ENCODE peak calls at places on chromosomes 6 and 20, in seven cellular contexts. One of them, this sample, is unnamed.
A peak's percentile ranks its signal among the peaks of the same experiment; 100 is the strongest.

GRCh38 chr6:3094815-3095214 is 23.7 kb upstream of the BPHL start:
- DNase-seq in uterus: no peak
- DNase-seq in gastrocnemius medialis: no peak
- DNase-seq in breast epithelium: no peak
- DNase-seq in A549: no peak
- DNase-seq in stomach: no peak
- DNase-seq in IMR-90: no peak
- DNase-seq in this sample: no peak

GRCh38 chr6:3036861-3037469 is 31.3 kb upstream of the RIPK1 start:
- DNase-seq in uterus: no peak
- DNase-seq in gastrocnemius medialis: no peak
- DNase-seq in breast epithelium: no peak
- DNase-seq in A549: no peak
- DNase-seq in stomach: no peak
- DNase-seq in IMR-90: no peak
- DNase-seq in this sample: no peak

GRCh38 chr6:40083141-40083920 is 149.1 kb upstream of the MOCS1 start:
- DNase-seq in uterus: no peak
- DNase-seq in gastrocnemius medialis: no peak
- DNase-seq in breast epithelium: no peak
- DNase-seq in A549: no peak
- DNase-seq in stomach: no peak
- DNase-seq in IMR-90: no peak
- DNase-seq in this sample: no peak

GRCh38 chr6:132887204-132887603 is 72.8 kb downstream of the RPS12 start:
- DNase-seq in uterus: no peak
- DNase-seq in gastrocnemius medialis: no peak
- DNase-seq in breast epithelium: no peak
- DNase-seq in A549: no peak
- DNase-seq in stomach: no peak
- DNase-seq in IMR-90: no peak
- DNase-seq in this sample: no peak

GRCh38 chr20:35568645-35569044 is 26.8 kb downstream of the ERGIC3 start:
- DNase-seq in uterus: no peak
- DNase-seq in gastrocnemius medialis: no peak
- DNase-seq in breast epithelium: no peak
- DNase-seq in A549: peak; percentile 55
- DNase-seq in stomach: no peak
- DNase-seq in IMR-90: no peak
- DNase-seq in this sample: no peak

GRCh38 chr20:50992733-50993457 is 30.0 kb downstream of the KCNG1 start:
- DNase-seq in uterus: no peak
- DNase-seq in gastrocnemius medialis: no peak
- DNase-seq in breast epithelium: no peak
- DNase-seq in A549: peak; percentile 89
- DNase-seq in stomach: no peak
- DNase-seq in IMR-90: peak; percentile 69
- DNase-seq in this sample: no peak

GRCh38 chr6:136927313-136927712 is 5.2 kb downstream of the SLC35D3 start:
- DNase-seq in uterus: no peak
- DNase-seq in gastrocnemius medialis: no peak
- DNase-seq in breast epithelium: no peak
- DNase-seq in A549: peak; percentile 32
- DNase-seq in stomach: no peak
- DNase-seq in IMR-90: peak; percentile 10
- DNase-seq in this sample: no peak

GRCh38 chr20:54197621-54198604 is 10.0 kb upstream of the PFDN4 start:
- DNase-seq in uterus: no peak
- DNase-seq in gastrocnemius medialis: no peak
- DNase-seq in breast epithelium: no peak
- DNase-seq in A549: peak; percentile 48
- DNase-seq in stomach: no peak
- DNase-seq in IMR-90: peak; percentile 49
- DNase-seq in this sample: no peak

GRCh38 chr6:130676077-130676772 is 151.0 kb upstream of the SMLR1 start:
- DNase-seq in uterus: peak; percentile 37
- DNase-seq in gastrocnemius medialis: no peak
- DNase-seq in breast epithelium: no peak
- DNase-seq in A549: no peak
- DNase-seq in stomach: no peak
- DNase-seq in IMR-90: no peak
- DNase-seq in this sample: peak; percentile 20

GRCh38 chr6:15826814-15827213 is 164.0 kb upstream of the DTNBP1 start:
- DNase-seq in uterus: no peak
- DNase-seq in gastrocnemius medialis: no peak
- DNase-seq in breast epithelium: no peak
- DNase-seq in A549: no peak
- DNase-seq in stomach: no peak
- DNase-seq in IMR-90: no peak
- DNase-seq in this sample: no peak

GRCh38 chr6:18221288-18221615 is 43.1 kb downstream of the DEK start:
- DNase-seq in uterus: no peak
- DNase-seq in gastrocnemius medialis: no peak
- DNase-seq in breast epithelium: no peak
- DNase-seq in A549: no peak
- DNase-seq in stomach: no peak
- DNase-seq in IMR-90: no peak
- DNase-seq in this sample: no peak
- TF ChIP-seq POLR2A in uterus: no peak
- TF ChIP-seq POLR2A in gastrocnemius medialis: no peak
- TF ChIP-seq POLR2A in breast epithelium: no peak
- TF ChIP-seq POLR2A in A549: no peak
- TF ChIP-seq POLR2A in stomach: no peak
- TF ChIP-seq POLR2A in IMR-90: no peak
- TF ChIP-seq POLR2A in this sample: no peak

GRCh38 chr6:7108964-7109836 is 1.4 kb downstream of the RREB1 start:
- DNase-seq in uterus: peak; percentile 78
- DNase-seq in gastrocnemius medialis: peak; percentile 52
- DNase-seq in breast epithelium: peak; percentile 59
- DNase-seq in A549: peak; percentile 48
- DNase-seq in stomach: peak; percentile 57
- DNase-seq in IMR-90: peak; percentile 82
- DNase-seq in this sample: peak; percentile 64
- TF ChIP-seq POLR2A in uterus: peak; percentile 36
- TF ChIP-seq POLR2A in gastrocnemius medialis: peak; percentile 35
- TF ChIP-seq POLR2A in breast epithelium: no peak
- TF ChIP-seq POLR2A in A549: no peak
- TF ChIP-seq POLR2A in stomach: no peak
- TF ChIP-seq POLR2A in IMR-90: no peak
- TF ChIP-seq POLR2A in this sample: no peak

GRCh38 chr6:27176096-27176495 is 71.4 kb upstream of the PRSS16 start:
- DNase-seq in uterus: no peak
- DNase-seq in gastrocnemius medialis: no peak
- DNase-seq in breast epithelium: no peak
- DNase-seq in A549: no peak
- DNase-seq in stomach: no peak
- DNase-seq in IMR-90: peak; percentile 67
- DNase-seq in this sample: no peak

GRCh38 chr6:27174958-27175357 is 72.5 kb upstream of the PRSS16 start:
- DNase-seq in uterus: no peak
- DNase-seq in gastrocnemius medialis: no peak
- DNase-seq in breast epithelium: no peak
- DNase-seq in A549: no peak
- DNase-seq in stomach: no peak
- DNase-seq in IMR-90: no peak
- DNase-seq in this sample: no peak

GRCh38 chr6:27178860-27179259 is 68.6 kb upstream of the PRSS16 start:
- DNase-seq in uterus: no peak
- DNase-seq in gastrocnemius medialis: no peak
- DNase-seq in breast epithelium: no peak
- DNase-seq in A549: no peak
- DNase-seq in stomach: no peak
- DNase-seq in IMR-90: no peak
- DNase-seq in this sample: no peak

GRCh38 chr6:27177454-27178000 is 70.0 kb upstream of the PRSS16 start:
- DNase-seq in uterus: peak; percentile 70
- DNase-seq in gastrocnemius medialis: peak; percentile 29
- DNase-seq in breast epithelium: peak; percentile 84
- DNase-seq in A549: peak; percentile 89
- DNase-seq in stomach: peak; percentile 86
- DNase-seq in IMR-90: peak; percentile 83
- DNase-seq in this sample: peak; percentile 82

GRCh38 chr6:27178001-27178730 is 69.3 kb upstream of the PRSS16 start:
- DNase-seq in uterus: peak; percentile 71
- DNase-seq in gastrocnemius medialis: peak; percentile 28
- DNase-seq in breast epithelium: no peak
- DNase-seq in A549: peak; percentile 31
- DNase-seq in stomach: peak; percentile 50
- DNase-seq in IMR-90: peak; percentile 94
- DNase-seq in this sample: no peak
- TF ChIP-seq POLR2A in uterus: peak; percentile 35
- TF ChIP-seq POLR2A in gastrocnemius medialis: no peak
- TF ChIP-seq POLR2A in breast epithelium: no peak
- TF ChIP-seq POLR2A in A549: no peak
- TF ChIP-seq POLR2A in stomach: no peak
- TF ChIP-seq POLR2A in IMR-90: peak; percentile 73
- TF ChIP-seq POLR2A in this sample: peak; percentile 39

GRCh38 chr20:46690219-46691111 is 1.2 kb upstream of the TP53RK start:
- DNase-seq in uterus: no peak
- DNase-seq in gastrocnemius medialis: no peak
- DNase-seq in breast epithelium: no peak
- DNase-seq in A549: no peak
- DNase-seq in stomach: no peak
- DNase-seq in IMR-90: peak; percentile 36
- DNase-seq in this sample: no peak

GRCh38 chr20:46688151-46689081 is 828 bp downstream of the TP53RK start:
- DNase-seq in uterus: no peak
- DNase-seq in gastrocnemius medialis: no peak
- DNase-seq in breast epithelium: no peak
- DNase-seq in A549: no peak
- DNase-seq in stomach: no peak
- DNase-seq in IMR-90: peak; percentile 33
- DNase-seq in this sample: no peak

GRCh38 chr20:46689082-46689753 is at the start of gene TP53RK:
- DNase-seq in uterus: peak; percentile 100
- DNase-seq in gastrocnemius medialis: peak; percentile 98
- DNase-seq in breast epithelium: peak; percentile 97
- DNase-seq in A549: peak; percentile 98
- DNase-seq in stomach: peak; percentile 99
- DNase-seq in IMR-90: peak; percentile 100
- DNase-seq in this sample: peak; percentile 99

GRCh38 chr20:46694484-46694883 is 5.2 kb upstream of the TP53RK start:
- DNase-seq in uterus: no peak
- DNase-seq in gastrocnemius medialis: no peak
- DNase-seq in breast epithelium: no peak
- DNase-seq in A549: no peak
- DNase-seq in stomach: no peak
- DNase-seq in IMR-90: peak; percentile 43
- DNase-seq in this sample: no peak

GRCh38 chr20:46689754-46690085 is 476 bp upstream of the TP53RK start:
- DNase-seq in uterus: no peak
- DNase-seq in gastrocnemius medialis: no peak
- DNase-seq in breast epithelium: no peak
- DNase-seq in A549: peak; percentile 28
- DNase-seq in stomach: no peak
- DNase-seq in IMR-90: no peak
- DNase-seq in this sample: no peak
- TF ChIP-seq POLR2A in uterus: no peak
- TF ChIP-seq POLR2A in gastrocnemius medialis: no peak
- TF ChIP-seq POLR2A in breast epithelium: no peak
- TF ChIP-seq POLR2A in A549: peak; percentile 39
- TF ChIP-seq POLR2A in stomach: no peak
- TF ChIP-seq POLR2A in IMR-90: no peak
- TF ChIP-seq POLR2A in this sample: no peak

GRCh38 chr6:31762356-31762755 is at the start of gene SAPCD1:
- DNase-seq in uterus: no peak
- DNase-seq in gastrocnemius medialis: no peak
- DNase-seq in breast epithelium: no peak
- DNase-seq in A549: no peak
- DNase-seq in stomach: no peak
- DNase-seq in IMR-90: no peak
- DNase-seq in this sample: no peak

GRCh38 chr6:31761343-31761742 is 1.1 kb upstream of the SAPCD1 start:
- DNase-seq in uterus: no peak
- DNase-seq in gastrocnemius medialis: no peak
- DNase-seq in breast epithelium: no peak
- DNase-seq in A549: no peak
- DNase-seq in stomach: no peak
- DNase-seq in IMR-90: no peak
- DNase-seq in this sample: no peak

GRCh38 chr6:31758281-31758680 is 4.2 kb upstream of the SAPCD1 start:
- DNase-seq in uterus: no peak
- DNase-seq in gastrocnemius medialis: no peak
- DNase-seq in breast epithelium: no peak
- DNase-seq in A549: no peak
- DNase-seq in stomach: no peak
- DNase-seq in IMR-90: no peak
- DNase-seq in this sample: no peak

GRCh38 chr6:31762878-31763616 is 591 bp downstream of the SAPCD1 start:
- DNase-seq in uterus: no peak
- DNase-seq in gastrocnemius medialis: no peak
- DNase-seq in breast epithelium: no peak
- DNase-seq in A549: no peak
- DNase-seq in stomach: no peak
- DNase-seq in IMR-90: no peak
- DNase-seq in this sample: no peak

DNA sequence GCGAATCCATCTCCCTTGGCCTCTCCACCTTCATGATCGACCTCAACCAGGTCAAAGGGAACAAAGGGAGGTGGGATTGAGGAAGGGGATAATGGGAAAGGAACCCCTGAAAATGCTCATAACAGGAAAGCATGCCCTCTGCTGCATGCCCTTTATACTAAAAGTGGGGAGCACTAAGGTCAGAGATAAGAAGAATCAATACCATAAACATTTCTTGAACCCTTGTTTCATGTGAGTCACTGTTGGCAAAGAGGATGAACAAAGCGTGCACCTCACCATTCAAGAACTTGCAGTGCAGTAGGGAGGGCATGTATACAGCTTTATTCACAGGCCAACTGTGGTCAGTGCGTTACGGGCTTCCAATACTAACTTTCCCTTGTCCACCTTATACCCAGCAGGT is 1.7 kb upstream of the SAPCD1 start:
- DNase-seq in uterus: no peak
- DNase-seq in gastrocnemius medialis: no peak
- DNase-seq in breast epithelium: no peak
- DNase-seq in A549: no peak
- DNase-seq in stomach: no peak
- DNase-seq in IMR-90: no peak
- DNase-seq in this sample: no peak
- TF ChIP-seq POLR2A in uterus: no peak
- TF ChIP-seq POLR2A in gastrocnemius medialis: no peak
- TF ChIP-seq POLR2A in breast epithelium: no peak
- TF ChIP-seq POLR2A in A549: no peak
- TF ChIP-seq POLR2A in stomach: no peak
- TF ChIP-seq POLR2A in IMR-90: no peak
- TF ChIP-seq POLR2A in this sample: no peak

GRCh38 chr6:166525567-166525966 is 60.9 kb downstream of the RAMACL start:
- DNase-seq in uterus: no peak
- DNase-seq in gastrocnemius medialis: no peak
- DNase-seq in breast epithelium: no peak
- DNase-seq in A549: no peak
- DNase-seq in stomach: no peak
- DNase-seq in IMR-90: no peak
- DNase-seq in this sample: no peak
- TF ChIP-seq POLR2A in uterus: no peak
- TF ChIP-seq POLR2A in gastrocnemius medialis: no peak
- TF ChIP-seq POLR2A in breast epithelium: no peak
- TF ChIP-seq POLR2A in A549: no peak
- TF ChIP-seq POLR2A in stomach: no peak
- TF ChIP-seq POLR2A in IMR-90: no peak
- TF ChIP-seq POLR2A in this sample: no peak

This sample was measured in heart left ventricle.